ENCODE peak calls at places on chromosomes 7 and 10, in six cellular contexts. H is cardiac muscle cell; C is tibial artery; A is endodermal cell; B is A549; L is CD8-positive, alpha-beta T cell. R is an unnamed sample.

GRCh38 chr10:74151879-74152722 is 1.1 kb downstream of the ADK start:
- DNase-seq in L (no peak), A (no peak), C (no peak), B (no peak), H (no peak), R (no peak)

GRCh38 chr7:132451161-132451560 is 125.1 kb downstream of the PLXNA4 start:
- DNase-seq in B (no peak), A (no peak), L (no peak), C (no peak), H (no peak), R (no peak)

GRCh38 chr10:79410315-79411094 is 34.9 kb downstream of the ZCCHC24 start:
- DNase-seq in B (no peak), C (no peak), L (no peak), A (no peak), H (no peak), R (no peak)

GRCh38 chr10:42795701-42796100 is 13.1 kb downstream of the BMS1 start:
- DNase-seq in L (no peak), A (no peak), H (no peak), B (no peak), C (no peak), R (no peak)

GRCh38 chr7:121081327-121081936 is 92.9 kb downstream of the CPED1 start:
- DNase-seq in B (peak; percentile 34), L (no peak), C (no peak), H (peak; percentile 83), A (no peak), R (peak; percentile 60)

GRCh38 chr10:124588736-124589451 is 127.3 kb downstream of the LHPP start:
- DNase-seq in A (no peak), L (no peak), B (no peak), H (peak; percentile 45), C (peak; percentile 34), R (peak; percentile 87)

GRCh38 chr7:132464740-132465139 is 111.5 kb downstream of the PLXNA4 start:
- DNase-seq in L (no peak), C (no peak), B (no peak), H (peak; percentile 74), A (no peak), R (no peak)

GRCh38 chr10:75431180-75432111 is at the start of gene LRMDA:
- DNase-seq in H (peak; percentile 52), L (no peak), A (peak; percentile 72), C (peak; percentile 54), B (peak; percentile 22), R (peak; percentile 58)

GRCh38 chr7:2504818-2505375 is 14.7 kb upstream of the LFNG start:
- DNase-seq in H (no peak), C (no peak), L (no peak), A (no peak), B (no peak), R (no peak)

GRCh38 chr7:97075928-97076327 is 41.6 kb upstream of the SDHAF3 start:
- DNase-seq in A (peak; percentile 49), C (no peak), L (no peak), B (peak; percentile 12), H (no peak), R (no peak)

GRCh38 chr10:62166331-62167154 is 102.1 kb downstream of the RTKN2 start:
- DNase-seq in A (no peak), H (peak; percentile 51), B (peak; percentile 16), L (no peak), C (peak; percentile 44), R (no peak)

GRCh38 chr7:10412426-10413019 is 561.1 kb upstream of the PHF14 start:
- DNase-seq in L (no peak), C (no peak), H (peak; percentile 45), A (peak; percentile 56), B (peak; percentile 41), R (peak; percentile 71)

GRCh38 chr7:107119376-107120100 is 49.3 kb upstream of the HBP1 start:
- DNase-seq in B (no peak), A (no peak), L (no peak), C (no peak), H (no peak), R (no peak)

GRCh38 chr7:123632808-123633207 is 22.9 kb upstream of the LMOD2 start:
- DNase-seq in H (no peak), A (no peak), L (no peak), B (no peak), C (no peak), R (no peak)

GRCh38 chr7:41786324-41786723 is 83.4 kb upstream of the INHBA start:
- DNase-seq in C (no peak), L (no peak), H (no peak), B (no peak), A (no peak), R (no peak)

GRCh38 chr10:117424171-117424570 is 48.9 kb upstream of the PDZD8 start:
- DNase-seq in A (no peak), B (no peak), L (no peak), C (no peak), H (no peak), R (no peak)

DNA sequence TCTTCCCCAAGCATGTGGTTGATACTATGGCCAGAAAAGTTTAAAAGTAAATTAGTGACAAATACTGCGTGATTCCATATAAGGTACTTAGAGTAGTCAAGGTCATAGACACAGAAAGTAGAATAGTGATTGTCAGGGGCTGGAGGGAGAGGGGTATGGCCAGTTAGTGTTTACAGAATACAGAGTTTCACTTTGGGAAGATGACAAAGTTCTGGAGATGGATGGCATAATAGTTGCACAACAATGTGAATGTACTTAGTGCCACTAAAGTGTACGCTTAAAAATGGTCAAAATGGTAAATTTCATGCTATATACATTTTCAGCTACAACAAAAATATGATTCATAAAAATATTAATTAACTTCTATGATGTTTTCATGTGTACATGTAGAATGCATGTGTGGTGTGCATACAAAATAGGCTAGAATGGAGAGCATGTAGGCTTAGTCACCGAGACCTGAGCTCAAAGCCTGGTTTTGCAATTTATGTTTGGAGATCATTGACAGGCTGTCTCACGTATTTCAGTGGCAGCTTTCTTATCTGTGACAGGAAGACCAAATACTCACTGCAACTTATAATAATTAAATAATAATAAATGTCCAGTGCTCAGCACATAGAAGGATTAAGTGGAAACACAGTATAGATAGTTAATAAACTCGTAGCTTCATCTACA is 625.6 kb downstream of the SUGCT start:
- DNase-seq in A (no peak), C (no peak), H (peak; percentile 6), L (no peak), B (no peak), R (peak; percentile 24)
- H3K27ac ChIP-seq in A (no peak overlapping the region), C (no peak overlapping the region), H (peak overlapping the region; percentile 11), L (no peak overlapping the region), B (no peak overlapping the region), R (no peak overlapping the region)

GRCh38 chr7:150620061-150620460 is 12.1 kb downstream of the GIMAP6 start:
- DNase-seq in H (no peak), B (no peak), C (no peak), L (no peak), A (no peak), R (no peak)

GRCh38 chr7:150620617-150621371 is 11.4 kb downstream of the GIMAP6 start:
- DNase-seq in B (no peak), A (no peak), H (no peak), L (no peak), C (no peak), R (no peak)

DNA sequence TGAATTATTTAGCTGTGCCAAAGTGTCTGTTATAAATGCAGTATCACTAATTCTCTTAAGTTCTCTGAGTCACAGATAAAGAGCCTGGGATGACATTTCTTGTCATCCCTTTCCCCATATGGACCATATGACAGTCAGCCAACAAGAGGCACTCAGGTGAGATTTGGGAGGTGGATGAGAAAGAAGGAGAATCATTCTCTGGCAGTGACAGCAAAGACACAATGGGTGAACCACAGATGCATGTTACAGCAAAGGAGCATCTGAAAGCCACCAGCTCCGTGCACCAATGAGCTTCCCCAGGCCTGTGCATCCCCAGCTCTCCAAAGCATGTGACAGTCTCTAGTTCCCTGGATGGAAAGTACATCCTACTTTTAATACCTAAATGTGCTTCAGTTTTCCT is 10.8 kb downstream of the GIMAP6 start:
- DNase-seq in B (no peak), H (no peak), C (no peak), A (no peak), L (no peak), R (no peak)
- H3K4me3 ChIP-seq in B (no peak overlapping the region), H (no peak overlapping the region), C (no peak overlapping the region), A (no peak overlapping the region), L (no peak overlapping the region), R (no peak overlapping the region)

GRCh38 chr7:150715293-150715692 is 1.1 kb upstream of the GIMAP1 start:
- DNase-seq in A (no peak), B (no peak), L (no peak), C (no peak), H (no peak), R (no peak)
- H3K27ac ChIP-seq in A (no peak overlapping the region), B (no peak overlapping the region), L (peak overlapping the region; percentile 2), C (no peak overlapping the region), H (no peak overlapping the region), R (no peak overlapping the region)

GRCh38 chr10:113732160-113732881 is 19.2 kb upstream of the PLEKHS1 start:
- DNase-seq in B (no peak), H (no peak), L (no peak), A (no peak), C (no peak), R (no peak)

GRCh38 chr10:113735913-113736312 is 15.6 kb upstream of the PLEKHS1 start:
- DNase-seq in C (no peak), L (no peak), H (peak; percentile 8), A (no peak), B (peak; percentile 60), R (peak; percentile 59)

GRCh38 chr10:113732966-113733365 is 18.5 kb upstream of the PLEKHS1 start:
- DNase-seq in H (no peak), L (no peak), A (no peak), B (no peak), C (no peak), R (no peak)

GRCh38 chr10:113736576-113736975 is 14.9 kb upstream of the PLEKHS1 start:
- DNase-seq in L (no peak), C (no peak), H (peak; percentile 61), B (no peak), A (no peak), R (no peak)

GRCh38 chr10:113733635-113734034 is 17.8 kb upstream of the PLEKHS1 start:
- DNase-seq in B (no peak), H (no peak), L (no peak), C (no peak), A (no peak), R (no peak)
- H3K4me3 ChIP-seq in B (no peak overlapping the region), H (no peak overlapping the region), L (no peak overlapping the region), C (no peak overlapping the region), A (no peak overlapping the region), R (no peak overlapping the region)

GRCh38 chr10:14403846-14404623 is 73.3 kb upstream of the FRMD4A start:
- DNase-seq in B (no peak), L (no peak), C (no peak), H (no peak), A (no peak), R (no peak)
- H3K27ac ChIP-seq in B (no peak overlapping the region), L (no peak overlapping the region), C (no peak overlapping the region), H (no peak overlapping the region), A (no peak overlapping the region), R (no peak overlapping the region)